ENCODE peak calls at places on chromosomes 16 and 17, in five cellular contexts. P is right cardiac atrium, C is RWPE1, M is PC-3, E is mammary epithelial cell. L is an unnamed sample.

GRCh38 chr16:60337671-60338070 is 1603.6 kb upstream of the GOT2 start:
- DNase-seq in C (no peak), M (no peak), P (no peak), E (no peak), L (no peak)

GRCh38 chr17:10081571-10082169 is 116.7 kb downstream of the GAS7 start:
- DNase-seq in C (no peak), P (no peak), E (no peak), M (no peak), L (no peak)

GRCh38 chr17:34757106-34757505 is 177.7 kb downstream of the TMEM132E start:
- DNase-seq in P (no peak), E (no peak), C (no peak), M (no peak), L (no peak)

GRCh38 chr17:27985736-27986394 is 56.6 kb upstream of the NLK start:
- DNase-seq in C (no peak), M (no peak), E (no peak), P (no peak), L (no peak)

GRCh38 chr17:40541060-40541872 is 24.0 kb downstream of the CCR7 start:
- DNase-seq in P (peak), C (no peak), M (no peak), E (no peak), L (no peak)

GRCh38 chr17:550776-551175 is 163.9 kb downstream of the VPS53 start:
- DNase-seq in P (no peak), E (peak), M (no peak), C (no peak), L (peak)

GRCh38 chr17:72631568-72631967 is 460.9 kb downstream of the SLC39A11 start:
- DNase-seq in P (no peak), E (peak), M (peak), C (no peak), L (no peak)

GRCh38 chr16:22318690-22319358 is 21.6 kb downstream of the POLR3E start:
- DNase-seq in C (peak), M (peak), E (peak), P (no peak), L (peak)

GRCh38 chr16:80500116-80500859 is 40.5 kb upstream of the DYNLRB2 start:
- DNase-seq in E (no peak), C (no peak), M (no peak), P (no peak), L (no peak)

GRCh38 chr16:65547799-65548446 is 426.1 kb upstream of the CDH11 start:
- DNase-seq in E (peak), P (no peak), M (peak), C (peak), L (peak)

DNA sequence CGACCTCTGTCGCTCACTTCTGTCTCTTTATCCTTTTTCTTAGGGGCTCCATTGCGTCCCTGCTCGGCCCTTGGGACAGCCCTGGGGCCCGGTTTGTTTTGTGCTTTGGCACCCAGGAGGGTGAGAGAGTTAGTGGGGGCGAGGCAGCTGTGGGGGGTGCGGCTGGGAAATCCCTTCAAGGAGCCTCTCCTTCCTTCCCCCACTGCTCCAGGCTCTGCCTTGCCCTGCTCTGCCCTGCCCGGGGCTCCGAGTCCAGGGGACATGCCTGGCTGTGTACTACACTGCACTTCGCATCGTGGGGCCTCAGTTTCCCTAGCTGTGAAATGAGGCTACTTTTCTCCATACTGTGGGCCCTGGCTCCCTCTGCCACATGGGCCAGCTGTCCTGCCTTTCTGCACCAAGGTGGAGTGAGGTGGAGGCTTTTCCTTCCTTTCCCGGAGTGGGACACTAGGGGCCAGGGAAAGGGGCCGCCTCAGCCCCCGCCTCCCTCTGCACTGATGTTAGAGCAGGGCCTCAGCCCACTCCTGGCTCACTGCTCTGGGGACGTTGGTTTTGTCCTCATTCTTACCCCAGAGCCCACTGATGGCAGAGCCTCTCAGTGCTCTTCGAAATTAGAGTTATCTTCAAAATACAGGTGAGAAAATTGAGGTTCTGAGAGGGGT is 980 bp downstream of the LLGL1 start:
- DNase-seq in M (no peak), E (no peak), C (no peak), P (no peak), L (no peak)
- H3K27ac ChIP-seq in M (no peak), E (peak), C (peak), P (no peak), L (no peak)

DNA sequence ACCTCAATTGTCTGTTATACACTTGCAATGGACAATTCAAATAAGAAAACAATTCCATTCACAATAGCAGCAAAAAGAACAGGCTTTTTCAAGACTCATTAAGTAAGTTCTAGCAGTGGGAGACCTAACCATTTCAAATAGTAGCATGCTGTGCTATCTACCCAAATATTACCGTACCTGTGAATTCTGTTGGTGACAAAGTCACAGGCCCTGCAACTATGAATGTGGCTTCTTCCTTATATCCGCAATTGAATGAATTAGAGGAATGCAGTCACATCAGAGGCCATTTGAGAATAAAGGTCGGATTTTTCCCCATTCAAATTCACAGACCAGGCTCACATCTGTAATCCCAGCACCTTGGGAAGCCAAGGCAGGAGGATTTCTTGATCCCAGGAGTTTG is 800 bp upstream of the NME4 start:
- DNase-seq in M (no peak), P (no peak), E (no peak), C (no peak), L (no peak)
- H3K27ac ChIP-seq in M (no peak), P (no peak), E (no peak), C (peak), L (no peak)

DNA sequence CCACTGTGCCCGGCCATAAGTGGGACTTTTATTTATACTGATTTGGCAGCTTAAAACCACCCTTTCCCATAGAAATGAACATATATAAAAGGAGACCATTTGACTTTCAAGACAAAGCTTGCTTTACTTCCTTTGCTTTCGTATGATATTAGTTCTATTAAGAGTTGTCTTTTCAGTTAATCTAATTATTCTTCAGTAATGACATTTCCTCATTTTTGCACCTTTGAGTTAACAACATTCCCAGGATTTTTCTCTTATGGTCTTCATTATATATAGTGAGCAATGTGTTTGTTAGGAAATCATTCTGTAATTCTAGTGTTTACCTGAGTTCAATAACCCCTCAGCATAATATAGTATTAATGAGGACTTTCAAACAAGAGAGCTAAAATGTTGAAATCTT is 173.8 kb downstream of the MAP2K6 start:
- DNase-seq in C (no peak), E (no peak), M (no peak), P (no peak), L (no peak)
- H3K27ac ChIP-seq in C (no peak), E (no peak), M (no peak), P (no peak), L (no peak)

DNA sequence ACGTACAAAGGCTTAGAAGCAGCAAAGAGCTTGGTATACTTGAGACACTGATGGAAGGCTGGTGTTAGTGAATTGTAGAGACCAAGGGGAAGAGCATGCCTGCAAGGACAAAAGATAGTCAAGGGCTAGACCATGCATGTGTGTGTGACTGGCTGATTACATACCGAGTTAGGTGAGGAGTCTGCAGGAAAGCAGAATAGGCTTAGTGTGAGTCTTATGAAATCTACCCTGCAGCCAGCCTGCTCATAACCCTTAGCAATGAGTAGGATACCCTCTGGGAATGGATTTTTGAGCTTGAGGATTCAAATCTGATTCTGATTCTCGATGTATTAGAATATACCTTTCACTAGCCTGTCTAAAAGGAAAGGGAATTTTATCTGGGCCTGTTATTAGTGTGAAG is 77.0 kb downstream of the TANGO6 start:
- DNase-seq in M (no peak), C (peak), E (peak), P (no peak), L (no peak)
- H3K27ac ChIP-seq in M (peak), C (no peak), E (peak), P (no peak), L (no peak)

GRCh38 chr17:64150237-64151015 is 20.5 kb upstream of the ERN1 start:
- DNase-seq in M (no peak), E (no peak), P (no peak), C (no peak), L (no peak)

GRCh38 chr17:64149196-64149595 is 19.3 kb upstream of the ERN1 start:
- DNase-seq in M (no peak), P (no peak), C (no peak), E (no peak), L (no peak)

GRCh38 chr17:64147110-64148016 is 17.4 kb upstream of the ERN1 start:
- DNase-seq in C (peak), E (peak), M (peak), P (no peak), L (peak)

GRCh38 chr17:64148017-64148631 is 18.2 kb upstream of the ERN1 start:
- DNase-seq in M (peak), E (peak), C (no peak), P (no peak), L (no peak)

GRCh38 chr17:64148699-64149098 is 18.8 kb upstream of the ERN1 start:
- DNase-seq in C (no peak), M (peak), P (no peak), E (peak), L (peak)
- H3K27ac ChIP-seq in C (peak), M (no peak), P (peak), E (no peak), L (no peak)

L was measured in SJSA1.